ENCODE peak calls at places on chromosomes 12 and 14, in five cellular contexts. One of them, this sample, is unnamed.

GRCh38 chr14:79021756-79022155 is 851.6 kb downstream of the NRXN3 start:
- DNase-seq in fibroblast of pulmonary artery: no peak
- DNase-seq in lower lobe of right lung: no peak
- DNase-seq in NCI-H460: no peak
- DNase-seq in NAMALWA: no peak
- DNase-seq in this sample: peak; percentile 46

GRCh38 chr14:71554959-71555612 is 377.1 kb upstream of the RGS6 start:
- DNase-seq in fibroblast of pulmonary artery: no peak
- DNase-seq in lower lobe of right lung: no peak
- DNase-seq in NCI-H460: no peak
- DNase-seq in NAMALWA: peak; percentile 1
- DNase-seq in this sample: no peak

GRCh38 chr12:93429448-93429847 is 12.3 kb downstream of the UBE2N start:
- DNase-seq in fibroblast of pulmonary artery: no peak
- DNase-seq in lower lobe of right lung: no peak
- DNase-seq in NCI-H460: no peak
- DNase-seq in NAMALWA: no peak
- DNase-seq in this sample: no peak

GRCh38 chr14:48035836-48036235 is 360.4 kb upstream of the MDGA2 start:
- DNase-seq in fibroblast of pulmonary artery: no peak
- DNase-seq in lower lobe of right lung: peak; percentile 72
- DNase-seq in NCI-H460: no peak
- DNase-seq in NAMALWA: no peak
- DNase-seq in this sample: no peak

GRCh38 chr12:117272690-117273089 is 82.4 kb upstream of the FBXO21 start:
- DNase-seq in fibroblast of pulmonary artery: no peak
- DNase-seq in lower lobe of right lung: no peak
- DNase-seq in NCI-H460: no peak
- DNase-seq in NAMALWA: no peak
- DNase-seq in this sample: no peak

GRCh38 chr14:59844414-59844813 is 26.2 kb downstream of the RTN1 start:
- DNase-seq in fibroblast of pulmonary artery: no peak
- DNase-seq in lower lobe of right lung: no peak
- DNase-seq in NCI-H460: no peak
- DNase-seq in NAMALWA: no peak
- DNase-seq in this sample: no peak

GRCh38 chr12:24228980-24229730 is 279.7 kb upstream of the SOX5 start:
- DNase-seq in fibroblast of pulmonary artery: no peak
- DNase-seq in lower lobe of right lung: no peak
- DNase-seq in NCI-H460: no peak
- DNase-seq in NAMALWA: no peak
- DNase-seq in this sample: peak; percentile 58

GRCh38 chr12:28963554-28963953 is 185.5 kb upstream of the FAR2 start:
- DNase-seq in fibroblast of pulmonary artery: peak; percentile 66
- DNase-seq in lower lobe of right lung: no peak
- DNase-seq in NCI-H460: peak; percentile 6
- DNase-seq in NAMALWA: peak; percentile 27
- DNase-seq in this sample: peak; percentile 63

GRCh38 chr14:73249108-73249507 is 11.8 kb downstream of the PAPLN start:
- DNase-seq in fibroblast of pulmonary artery: no peak
- DNase-seq in lower lobe of right lung: no peak
- DNase-seq in NCI-H460: no peak
- DNase-seq in NAMALWA: no peak
- DNase-seq in this sample: no peak

GRCh38 chr12:45215419-45216296 is at the start of gene ANO6:
- DNase-seq in fibroblast of pulmonary artery: peak; percentile 88
- DNase-seq in lower lobe of right lung: peak; percentile 93
- DNase-seq in NCI-H460: peak; percentile 83
- DNase-seq in NAMALWA: peak; percentile 93
- DNase-seq in this sample: peak; percentile 89

GRCh38 chr14:24678801-24679247 is 44.8 kb upstream of the GZMB start:
- DNase-seq in fibroblast of pulmonary artery: peak; percentile 93
- DNase-seq in lower lobe of right lung: peak; percentile 61
- DNase-seq in NCI-H460: peak; percentile 91
- DNase-seq in NAMALWA: peak; percentile 93
- DNase-seq in this sample: peak; percentile 90

GRCh38 chr12:96274331-96274730 is 80.2 kb downstream of the ELK3 start:
- DNase-seq in fibroblast of pulmonary artery: peak; percentile 25
- DNase-seq in lower lobe of right lung: no peak
- DNase-seq in NCI-H460: no peak
- DNase-seq in NAMALWA: no peak
- DNase-seq in this sample: peak; percentile 54

GRCh38 chr12:100154472-100155247 is 12.0 kb upstream of the BLTP3B start:
- DNase-seq in fibroblast of pulmonary artery: peak; percentile 69
- DNase-seq in lower lobe of right lung: peak; percentile 84
- DNase-seq in NCI-H460: peak; percentile 68
- DNase-seq in NAMALWA: peak; percentile 76
- DNase-seq in this sample: peak; percentile 56

GRCh38 chr12:94109154-94109553 is 39.2 kb upstream of the PLXNC1 start:
- DNase-seq in fibroblast of pulmonary artery: peak; percentile 29
- DNase-seq in lower lobe of right lung: no peak
- DNase-seq in NCI-H460: no peak
- DNase-seq in NAMALWA: no peak
- DNase-seq in this sample: peak; percentile 77

GRCh38 chr14:79510659-79511058 is 700.6 kb downstream of the DIO2 start:
- DNase-seq in fibroblast of pulmonary artery: peak; percentile 15
- DNase-seq in lower lobe of right lung: no peak
- DNase-seq in NCI-H460: no peak
- DNase-seq in NAMALWA: no peak
- DNase-seq in this sample: peak; percentile 87

GRCh38 chr14:67018720-67019119 is 170.5 kb upstream of the GARIN2 start:
- DNase-seq in fibroblast of pulmonary artery: no peak
- DNase-seq in lower lobe of right lung: no peak
- DNase-seq in NCI-H460: no peak
- DNase-seq in NAMALWA: peak; percentile 1
- DNase-seq in this sample: no peak